ENCODE peak calls at places on chromosomes 3 and 15, in six cellular contexts. U is GM12878, H is A549, K is HepG2, X is H1, Q is K562. B is an unnamed sample.

GRCh38 chr15:98865397-98866339 is 141.9 kb downstream of the PGPEP1L start:
- DNase-seq in U (no peak), K (peak), H (no peak), X (no peak), Q (peak), B (peak)

GRCh38 chr15:85609492-85609891 is 185.2 kb downstream of the KLHL25 start:
- DNase-seq in U (no peak), H (no peak), K (no peak), X (no peak), Q (no peak), B (no peak)

GRCh38 chr15:31525988-31526665 is 199.5 kb downstream of the KLF13 start:
- DNase-seq in K (no peak), X (no peak), H (no peak), U (no peak), Q (no peak), B (no peak)

GRCh38 chr3:190591080-190591479 is 77.2 kb downstream of the IL1RAP start:
- DNase-seq in Q (no peak), H (no peak), U (no peak), K (no peak), X (no peak), B (no peak)

GRCh38 chr3:42517143-42517542 is 14.7 kb downstream of the VIPR1 start:
- DNase-seq in K (no peak), Q (no peak), U (no peak), H (no peak), X (no peak), B (no peak)

GRCh38 chr3:143831208-143831607 is 17.1 kb downstream of the SLC9A9 start:
- DNase-seq in K (no peak), H (no peak), Q (no peak), U (no peak), X (no peak), B (no peak)

GRCh38 chr3:28743843-28744242 is 395.2 kb upstream of the AZI2 start:
- DNase-seq in Q (no peak), X (no peak), H (no peak), U (no peak), K (no peak), B (no peak)

GRCh38 chr3:78666458-78666800 is 1101.4 kb downstream of the ROBO1 start:
- DNase-seq in H (peak), U (no peak), Q (no peak), X (no peak), K (no peak), B (no peak)

GRCh38 chr3:138097192-138097829 is 18.1 kb downstream of the DZIP1L start:
- DNase-seq in Q (no peak), K (no peak), X (no peak), H (peak), U (no peak), B (peak)

GRCh38 chr3:85781806-85782205 is 823.0 kb downstream of the CADM2 start:
- DNase-seq in Q (no peak), H (no peak), X (no peak), K (no peak), U (no peak), B (no peak)

GRCh38 chr15:55358471-55358870 is 39.4 kb downstream of the PIGB start:
- DNase-seq in X (no peak), U (no peak), H (no peak), K (no peak), Q (no peak), B (no peak)

GRCh38 chr15:71431345-71432336 is 316.4 kb downstream of the THSD4 start:
- DNase-seq in X (no peak), Q (no peak), K (no peak), H (no peak), U (no peak), B (no peak)

GRCh38 chr3:149234671-149235245 is 13.1 kb upstream of the CP start:
- DNase-seq in K (no peak), U (no peak), X (no peak), H (no peak), Q (peak), B (no peak)

GRCh38 chr3:16510620-16511319 is 2.7 kb downstream of the RFTN1 start:
- DNase-seq in K (no peak), H (no peak), X (no peak), Q (no peak), U (no peak), B (no peak)

GRCh38 chr3:16511561-16512434 is 1.7 kb downstream of the RFTN1 start:
- DNase-seq in K (no peak), X (no peak), Q (no peak), U (peak), H (no peak), B (no peak)

GRCh38 chr3:16514021-16514700 is 662 bp upstream of the RFTN1 start:
- DNase-seq in X (no peak), U (no peak), K (no peak), Q (no peak), H (no peak), B (no peak)

GRCh38 chr3:16513141-16514020 is at the start of gene RFTN1:
- DNase-seq in H (no peak), K (no peak), X (no peak), Q (peak), U (no peak), B (peak)

GRCh38 chr3:16512435-16513140 is 911 bp downstream of the RFTN1 start:
- DNase-seq in X (no peak), U (no peak), K (no peak), H (no peak), Q (no peak), B (peak)
- TF ChIP-seq CHD2 in X (no peak), U (no peak), K (no peak), H (no peak), Q (no peak), B (no peak)

GRCh38 chr3:127669541-127670228 is 3.1 kb upstream of the ABTB1 start:
- DNase-seq in U (no peak), X (no peak), Q (no peak), K (no peak), H (no peak), B (no peak)
- TF ChIP-seq CHD2 in U (no peak), X (no peak), Q (no peak), K (no peak), H (no peak), B (no peak)

GRCh38 chr3:73292241-73292640 is 230.8 kb downstream of the EBLN2 start:
- DNase-seq in X (no peak), Q (no peak), H (no peak), U (no peak), K (no peak), B (no peak)
- TF ChIP-seq CHD2 in X (no peak), Q (no peak), H (no peak), U (no peak), K (no peak), B (no peak)

GRCh38 chr3:49759226-49759625 is 27.1 kb downstream of the IP6K1 start:
- DNase-seq in U (no peak), K (no peak), H (no peak), X (no peak), Q (no peak), B (no peak)
- TF ChIP-seq CHD2 in U (no peak), K (no peak), H (no peak), X (no peak), Q (no peak), B (no peak)

DNA sequence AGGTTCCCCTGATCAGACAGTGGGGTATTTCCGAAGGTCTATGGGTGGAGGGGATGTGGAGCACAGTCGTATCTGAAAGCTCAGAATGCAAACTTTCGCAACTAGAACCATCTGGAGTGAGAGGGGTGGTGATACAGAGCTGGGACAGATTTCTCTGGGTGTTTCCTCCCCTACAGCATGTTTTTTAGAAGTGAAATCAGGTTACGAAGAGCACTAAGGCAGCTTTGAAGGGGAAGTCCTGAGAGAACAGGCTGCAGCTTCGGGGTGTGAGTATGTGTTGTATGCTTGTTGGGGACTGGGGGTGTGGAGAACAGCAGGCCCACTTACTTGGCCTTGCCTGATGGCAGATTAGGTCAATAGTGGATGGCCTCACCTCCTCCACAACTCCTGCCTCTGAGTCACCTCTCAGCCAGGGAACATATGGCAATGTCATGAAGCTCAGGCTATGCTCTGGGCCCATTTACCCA is 107.1 kb upstream of the RASGRP1 start:
- DNase-seq in H (no peak), U (peak), K (no peak), Q (peak), X (no peak), B (peak)
- TF ChIP-seq CHD2 in H (no peak), U (no peak), K (no peak), Q (no peak), X (no peak), B (no peak)

DNA sequence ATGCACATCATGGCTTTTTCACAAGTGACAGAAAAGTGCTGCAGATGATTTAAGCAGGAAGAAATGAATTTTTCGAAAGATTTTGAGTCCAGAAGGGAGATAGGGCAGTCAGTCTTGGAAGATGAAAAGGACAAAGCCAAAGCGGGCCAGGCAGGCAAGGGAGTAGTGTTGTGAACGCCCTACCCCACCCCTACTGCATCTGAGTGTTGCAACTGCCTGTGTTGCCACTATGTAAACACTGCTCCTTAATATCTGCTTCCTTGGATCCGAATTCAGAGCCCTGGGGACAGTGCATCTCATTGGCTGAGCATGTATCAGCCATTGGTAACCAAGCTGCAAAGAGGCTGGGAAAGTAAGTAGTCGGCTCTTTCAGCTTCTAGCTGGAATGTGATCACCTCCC is 39.0 kb downstream of the CNTN4 start:
- DNase-seq in U (no peak), K (no peak), X (no peak), H (no peak), Q (no peak), B (no peak)
- TF ChIP-seq CHD2 in U (no peak), K (no peak), X (no peak), H (no peak), Q (no peak), B (no peak)

GRCh38 chr3:122183893-122184590 is 574 bp downstream of the CASR start:
- DNase-seq in X (peak), U (no peak), K (no peak), H (no peak), Q (no peak), B (peak)

GRCh38 chr3:122184591-122184929 is 1.1 kb downstream of the CASR start:
- DNase-seq in K (no peak), X (no peak), H (no peak), Q (no peak), U (no peak), B (no peak)

GRCh38 chr3:122186372-122186771 is 2.9 kb downstream of the CASR start:
- DNase-seq in Q (no peak), K (no peak), X (no peak), H (no peak), U (no peak), B (no peak)

GRCh38 chr3:122178711-122179110 is 4.8 kb upstream of the CASR start:
- DNase-seq in X (no peak), H (no peak), Q (no peak), K (no peak), U (no peak), B (no peak)

GRCh38 chr3:122183521-122183892 is at the start of gene CASR:
- DNase-seq in K (no peak), H (no peak), U (no peak), X (no peak), Q (no peak), B (no peak)
- TF ChIP-seq CHD2 in K (no peak), H (no peak), U (no peak), X (no peak), Q (no peak), B (no peak)

DNA sequence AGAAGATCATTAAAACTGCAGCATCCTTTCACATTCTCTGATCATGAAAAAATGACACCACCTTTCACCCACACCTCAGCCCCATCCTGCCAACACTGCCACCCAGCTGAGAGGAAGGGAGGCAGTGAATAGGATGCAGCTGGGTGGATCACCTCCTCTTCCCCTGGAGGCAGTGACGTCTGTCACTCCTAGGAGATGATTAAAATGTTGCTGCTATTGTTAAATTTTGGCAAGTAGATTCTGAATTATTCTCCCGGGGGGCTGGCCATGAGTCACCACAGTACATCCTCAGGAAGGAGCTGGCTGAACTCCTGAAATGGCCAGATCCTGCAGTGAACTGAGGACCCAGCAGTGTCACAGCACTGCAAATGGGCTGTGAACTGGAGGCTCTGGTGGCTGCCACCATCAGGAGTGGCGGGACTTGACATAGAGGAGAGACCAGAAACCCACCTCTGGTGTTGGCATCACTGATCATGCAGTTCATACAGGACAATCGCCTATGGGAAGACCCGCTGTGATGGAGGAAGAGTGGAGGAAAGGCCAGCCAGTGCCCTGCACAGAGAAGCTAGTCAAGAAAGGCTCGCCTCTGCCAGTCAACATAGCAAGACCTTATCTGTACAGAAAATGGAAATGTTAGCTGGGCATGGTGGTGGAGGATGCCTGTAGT is 199.1 kb downstream of the FAM43A start:
- DNase-seq in H (no peak), K (no peak), U (no peak), Q (no peak), X (no peak), B (no peak)
- TF ChIP-seq CHD2 in H (no peak), K (no peak), U (no peak), Q (no peak), X (no peak), B (no peak)

DNA sequence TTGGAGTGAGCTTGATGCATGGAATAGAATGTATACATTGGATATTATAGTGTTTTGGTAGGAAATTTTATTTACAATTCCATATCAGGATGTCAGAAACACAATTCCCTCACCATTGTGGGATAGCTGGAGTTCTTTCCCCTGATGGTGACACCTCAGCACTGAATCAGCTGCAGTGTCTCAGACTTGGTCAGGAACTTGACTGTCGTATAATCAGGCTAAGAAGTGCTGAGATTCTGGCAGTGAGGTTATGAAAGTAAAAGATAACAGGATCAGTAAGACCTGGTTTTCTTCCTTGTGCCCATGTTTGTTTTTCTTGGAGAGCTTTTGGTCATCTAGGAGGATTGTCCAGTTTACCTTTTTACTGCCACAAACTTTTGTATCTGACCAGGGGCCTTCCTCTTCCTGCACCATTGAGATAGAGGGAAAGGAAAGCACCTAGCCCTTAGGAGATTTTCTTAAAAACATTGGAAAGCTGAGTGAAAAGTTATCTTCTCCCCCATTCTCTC is 27.3 kb upstream of the ST3GAL6 start:
- DNase-seq in Q (no peak), X (no peak), H (no peak), K (no peak), U (no peak), B (no peak)
- TF ChIP-seq CHD2 in Q (no peak), X (no peak), H (no peak), K (no peak), U (no peak), B (no peak)

GRCh38 chr15:56815247-56815646 is 81.9 kb upstream of the ZNF280D start:
- DNase-seq in H (no peak), X (no peak), Q (peak), U (no peak), K (no peak), B (no peak)

GRCh38 chr15:56820333-56820732 is 87.0 kb upstream of the ZNF280D start:
- DNase-seq in H (no peak), X (no peak), U (no peak), K (no peak), Q (no peak), B (no peak)

GRCh38 chr15:56814429-56814828 is 81.1 kb upstream of the ZNF280D start:
- DNase-seq in X (no peak), Q (no peak), U (no peak), K (no peak), H (no peak), B (no peak)

GRCh38 chr15:56817690-56818089 is 84.4 kb upstream of the ZNF280D start:
- DNase-seq in Q (no peak), X (no peak), U (no peak), H (no peak), K (no peak), B (no peak)

DNA sequence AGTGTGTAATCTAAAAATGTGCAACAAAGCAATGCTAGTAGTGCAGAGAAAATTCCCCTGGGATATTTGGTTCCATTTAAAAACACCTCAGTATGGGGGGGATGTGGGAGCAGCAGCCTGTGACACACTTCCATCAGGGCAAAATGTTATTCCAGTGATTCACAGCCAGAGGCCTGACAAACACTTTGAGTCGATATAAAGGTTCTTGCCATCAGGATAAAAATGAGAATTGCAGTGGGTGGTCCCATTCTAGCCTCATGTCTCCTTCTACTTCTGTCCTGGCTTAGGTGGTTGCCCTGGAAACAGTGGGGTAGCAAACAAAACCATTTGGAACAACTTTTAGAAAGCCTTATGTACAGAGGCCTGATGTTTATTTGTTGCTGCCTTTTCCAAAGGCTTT is 84.0 kb upstream of the ZNF280D start:
- DNase-seq in Q (no peak), X (no peak), K (no peak), H (no peak), U (no peak), B (no peak)
- TF ChIP-seq CHD2 in Q (no peak), X (no peak), K (no peak), H (no peak), U (no peak), B (no peak)

B was measured in SK-N-SH.